ENCODE peak calls at places on chromosome 2, in eight cellular contexts. J, Z, L, R, S, W, D and A are unnamed samples.

GRCh38 chr2:143157001-143157798 is 28.0 kb downstream of the ARHGAP15 start:
- DNase-seq in J (no peak), Z (no peak), L (no peak), R (no peak), S (no peak), W (no peak), D (no peak), A (no peak)

GRCh38 chr2:195795879-195796278 is 138.9 kb downstream of the SLC39A10 start:
- DNase-seq in J (no peak), Z (no peak), L (no peak), R (no peak), S (no peak), W (no peak), D (no peak), A (no peak)

GRCh38 chr2:8642332-8643078 is 39.4 kb upstream of the ID2 start:
- DNase-seq in J (no peak), Z (no peak), L (no peak), R (no peak), S (no peak), W (no peak), D (no peak), A (no peak)

GRCh38 chr2:23605236-23605635 is 220.3 kb downstream of the KLHL29 start:
- DNase-seq in J (no peak), Z (no peak), L (no peak), R (no peak), S (no peak), W (no peak), D (no peak), A (no peak)

GRCh38 chr2:200650195-200650594 is 64.4 kb downstream of the AOX1 start:
- DNase-seq in J (no peak), Z (no peak), L (peak; percentile 56), R (no peak), S (no peak), W (no peak), D (no peak), A (no peak)

GRCh38 chr2:15846626-15847025 is 93.7 kb upstream of the MYCN start:
- DNase-seq in J (no peak), Z (no peak), L (no peak), R (peak; percentile 32), S (no peak), W (no peak), D (no peak), A (no peak)

GRCh38 chr2:113850687-113851086 is 39.2 kb upstream of the ACTR3 start:
- DNase-seq in J (no peak), Z (no peak), L (no peak), R (no peak), S (no peak), W (no peak), D (no peak), A (no peak)

GRCh38 chr2:134124047-134124753 is 129.7 kb upstream of the MGAT5 start:
- DNase-seq in J (peak; percentile 36), Z (no peak), L (no peak), R (no peak), S (peak; percentile 87), W (no peak), D (no peak), A (no peak)

GRCh38 chr2:188773075-188773474 is 201.1 kb upstream of the COL3A1 start:
- DNase-seq in J (peak; percentile 24), Z (no peak), L (peak; percentile 38), R (no peak), S (peak; percentile 56), W (no peak), D (no peak), A (no peak)

GRCh38 chr2:139916822-139917221 is 1136.6 kb upstream of the NXPH2 start:
- DNase-seq in J (no peak), Z (no peak), L (no peak), R (no peak), S (no peak), W (no peak), D (no peak), A (no peak)

GRCh38 chr2:73085691-73086090 is 14.2 kb upstream of the SFXN5 start:
- DNase-seq in J (peak; percentile 17), Z (peak; percentile 90), L (peak; percentile 87), R (peak; percentile 94), S (peak; percentile 66), W (no peak), D (peak; percentile 80), A (no peak)

GRCh38 chr2:150152240-150152639 is 335.2 kb downstream of the RND3 start:
- DNase-seq in J (no peak), Z (no peak), L (no peak), R (no peak), S (no peak), W (no peak), D (no peak), A (no peak)